ENCODE peak calls at places on chromosome 4, in five cellular contexts. One of them, this sample, is unnamed.

GRCh38 chr4:155208258-155209054 is at the start of gene NPY2R:
- DNase-seq in kidney tubule cell: no peak
- DNase-seq in iris pigment epithelial cell: no peak
- DNase-seq in omental fat pad: no peak
- DNase-seq in RPMI8226: no peak
- DNase-seq in this sample: no peak

GRCh38 chr4:8304827-8305695 is 35.5 kb downstream of the HTRA3 start:
- DNase-seq in kidney tubule cell: no peak
- DNase-seq in iris pigment epithelial cell: no peak
- DNase-seq in RPMI8226: no peak
- DNase-seq in omental fat pad: peak
- DNase-seq in this sample: no peak

GRCh38 chr4:59987289-59987688 is 1212.8 kb upstream of the ADGRL3 start:
- DNase-seq in iris pigment epithelial cell: no peak
- DNase-seq in omental fat pad: no peak
- DNase-seq in kidney tubule cell: no peak
- DNase-seq in RPMI8226: no peak
- DNase-seq in this sample: no peak

GRCh38 chr4:23720556-23720955 is 169.3 kb downstream of the PPARGC1A start:
- DNase-seq in omental fat pad: no peak
- DNase-seq in RPMI8226: no peak
- DNase-seq in kidney tubule cell: peak
- DNase-seq in iris pigment epithelial cell: no peak
- DNase-seq in this sample: no peak

GRCh38 chr4:156419080-156419638 is 465.5 kb upstream of the CTSO start:
- DNase-seq in RPMI8226: no peak
- DNase-seq in iris pigment epithelial cell: peak
- DNase-seq in kidney tubule cell: no peak
- DNase-seq in omental fat pad: no peak
- DNase-seq in this sample: peak

GRCh38 chr4:94390804-94391410 is 48.3 kb upstream of the HPGDS start:
- DNase-seq in RPMI8226: peak
- DNase-seq in iris pigment epithelial cell: no peak
- DNase-seq in omental fat pad: no peak
- DNase-seq in kidney tubule cell: peak
- DNase-seq in this sample: peak

GRCh38 chr4:157514711-157515110 is 294.2 kb downstream of the GRIA2 start:
- DNase-seq in kidney tubule cell: no peak
- DNase-seq in omental fat pad: no peak
- DNase-seq in RPMI8226: no peak
- DNase-seq in iris pigment epithelial cell: no peak
- DNase-seq in this sample: no peak

GRCh38 chr4:122728781-122729330 is 3.6 kb upstream of the BBS12 start:
- DNase-seq in RPMI8226: no peak
- DNase-seq in omental fat pad: no peak
- DNase-seq in iris pigment epithelial cell: no peak
- DNase-seq in kidney tubule cell: no peak
- DNase-seq in this sample: peak

This sample was measured in fibroblast of the aortic adventitia.